ENCODE peak calls at places on chromosomes 2 and 18, in six cellular contexts. B, R, H, G, O and Y are unnamed samples.

GRCh38 chr18:11567391-11567790 is 42.0 kb upstream of the SLC35G4 start:
- DNase-seq in R (no peak), O (no peak), B (no peak), H (no peak), G (no peak), Y (no peak)

GRCh38 chr18:13800505-13801259 is 23.3 kb upstream of the MC5R start:
- DNase-seq in R (no peak), G (no peak), O (peak), H (peak), B (peak), Y (peak)

GRCh38 chr2:69450735-69451416 is 13.6 kb upstream of the NFU1 start:
- DNase-seq in O (no peak), H (no peak), R (no peak), G (no peak), B (no peak), Y (no peak)

GRCh38 chr2:121427187-121427689 is 103.4 kb upstream of the RNU4ATAC start:
- DNase-seq in O (no peak), H (no peak), R (no peak), G (no peak), B (no peak), Y (no peak)

GRCh38 chr2:141468746-141469145 is 662.1 kb downstream of the LRP1B start:
- DNase-seq in H (no peak), G (peak), B (no peak), R (no peak), O (no peak), Y (no peak)

GRCh38 chr2:96762529-96763253 is 2.0 kb downstream of the CNNM4 start:
- DNase-seq in B (peak), H (no peak), R (peak), O (no peak), G (no peak), Y (no peak)

GRCh38 chr2:234111523-234111922 is 61.0 kb downstream of the SPP2 start:
- DNase-seq in H (no peak), R (peak), B (no peak), O (no peak), G (no peak), Y (no peak)

GRCh38 chr2:223815186-223815883 is 22.0 kb downstream of the AP1S3 start:
- DNase-seq in H (no peak), O (peak), G (peak), R (peak), B (no peak), Y (no peak)

GRCh38 chr2:46510596-46511177 is 31.3 kb downstream of the TMEM247 start:
- DNase-seq in H (no peak), B (no peak), O (no peak), G (no peak), R (no peak), Y (no peak)

GRCh38 chr2:240139666-240140393 is 628 bp downstream of the OTOS start:
- DNase-seq in H (no peak), O (no peak), R (no peak), B (no peak), G (no peak), Y (no peak)

GRCh38 chr2:154484338-154485099 is 214.0 kb upstream of the KCNJ3 start:
- DNase-seq in R (peak), B (no peak), G (peak), O (no peak), H (no peak), Y (no peak)

GRCh38 chr2:583666-584065 is 93.5 kb downstream of the TMEM18 start:
- DNase-seq in G (no peak), R (no peak), O (no peak), B (no peak), H (no peak), Y (no peak)